ENCODE peak calls at places on chromosomes 4 and X, in six cellular contexts. One of them, this sample, is unnamed.

GRCh38 chrX:87299563-87300160 is 217.9 kb upstream of the KLHL4 start:
- DNase-seq in activated T-helper 1 cell treated with Interleukin-2 at 50 U/mL for 16 hours: no peak
- DNase-seq in spleen: no peak
- DNase-seq in GM23248: peak
- DNase-seq in astrocyte of the spinal cord: peak
- DNase-seq in Daoy: no peak
- DNase-seq in this sample: no peak

GRCh38 chr4:3792813-3793212 is 26.6 kb downstream of the ADRA2C start:
- DNase-seq in activated T-helper 1 cell treated with Interleukin-2 at 50 U/mL for 16 hours: no peak
- DNase-seq in spleen: no peak
- DNase-seq in GM23248: no peak
- DNase-seq in astrocyte of the spinal cord: no peak
- DNase-seq in Daoy: no peak
- DNase-seq in this sample: no peak

GRCh38 chrX:14529288-14529989 is at the start of gene GLRA2:
- DNase-seq in activated T-helper 1 cell treated with Interleukin-2 at 50 U/mL for 16 hours: no peak
- DNase-seq in spleen: no peak
- DNase-seq in GM23248: peak
- DNase-seq in astrocyte of the spinal cord: peak
- DNase-seq in Daoy: no peak
- DNase-seq in this sample: no peak

GRCh38 chr4:129092636-129093172 is 635 bp downstream of the SCLT1 start:
- DNase-seq in activated T-helper 1 cell treated with Interleukin-2 at 50 U/mL for 16 hours: no peak
- DNase-seq in spleen: no peak
- DNase-seq in GM23248: peak
- DNase-seq in astrocyte of the spinal cord: no peak
- DNase-seq in Daoy: no peak
- DNase-seq in this sample: peak

GRCh38 chr4:145566767-145567166 is 52.4 kb upstream of the MMAA start:
- DNase-seq in activated T-helper 1 cell treated with Interleukin-2 at 50 U/mL for 16 hours: no peak
- DNase-seq in spleen: no peak
- DNase-seq in GM23248: no peak
- DNase-seq in astrocyte of the spinal cord: no peak
- DNase-seq in Daoy: no peak
- DNase-seq in this sample: no peak

GRCh38 chr4:184892999-184893398 is 67.2 kb upstream of the ACSL1 start:
- DNase-seq in activated T-helper 1 cell treated with Interleukin-2 at 50 U/mL for 16 hours: no peak
- DNase-seq in spleen: no peak
- DNase-seq in GM23248: no peak
- DNase-seq in astrocyte of the spinal cord: no peak
- DNase-seq in Daoy: no peak
- DNase-seq in this sample: no peak

GRCh38 chr4:85869156-85869555 is 394.2 kb downstream of the ARHGAP24 start:
- DNase-seq in activated T-helper 1 cell treated with Interleukin-2 at 50 U/mL for 16 hours: no peak
- DNase-seq in spleen: no peak
- DNase-seq in GM23248: no peak
- DNase-seq in astrocyte of the spinal cord: no peak
- DNase-seq in Daoy: no peak
- DNase-seq in this sample: no peak

GRCh38 chr4:14719053-14719452 is 283.2 kb upstream of the CPEB2 start:
- DNase-seq in activated T-helper 1 cell treated with Interleukin-2 at 50 U/mL for 16 hours: no peak
- DNase-seq in spleen: no peak
- DNase-seq in GM23248: peak
- DNase-seq in astrocyte of the spinal cord: peak
- DNase-seq in Daoy: no peak
- DNase-seq in this sample: peak

GRCh38 chr4:74490736-74491135 is 45.8 kb downstream of the AREG start:
- DNase-seq in activated T-helper 1 cell treated with Interleukin-2 at 50 U/mL for 16 hours: no peak
- DNase-seq in spleen: no peak
- DNase-seq in GM23248: no peak
- DNase-seq in astrocyte of the spinal cord: no peak
- DNase-seq in Daoy: no peak
- DNase-seq in this sample: no peak

GRCh38 chrX:49308604-49309269 is 5.3 kb downstream of the GAGE10 start:
- DNase-seq in activated T-helper 1 cell treated with Interleukin-2 at 50 U/mL for 16 hours: no peak
- DNase-seq in spleen: peak
- DNase-seq in GM23248: peak
- DNase-seq in astrocyte of the spinal cord: peak
- DNase-seq in Daoy: peak
- DNase-seq in this sample: no peak

GRCh38 chr4:125741825-125742452 is 427.2 kb downstream of the FAT4 start:
- DNase-seq in activated T-helper 1 cell treated with Interleukin-2 at 50 U/mL for 16 hours: no peak
- DNase-seq in spleen: no peak
- DNase-seq in GM23248: peak
- DNase-seq in astrocyte of the spinal cord: peak
- DNase-seq in Daoy: no peak
- DNase-seq in this sample: peak

GRCh38 chr4:129747756-129748155 is 651.8 kb downstream of the C4orf33 start:
- DNase-seq in activated T-helper 1 cell treated with Interleukin-2 at 50 U/mL for 16 hours: no peak
- DNase-seq in spleen: no peak
- DNase-seq in GM23248: no peak
- DNase-seq in astrocyte of the spinal cord: no peak
- DNase-seq in Daoy: no peak
- DNase-seq in this sample: no peak

GRCh38 chrX:52341493-52341892 is 27.3 kb upstream of the XAGE2 start:
- DNase-seq in activated T-helper 1 cell treated with Interleukin-2 at 50 U/mL for 16 hours: no peak
- DNase-seq in spleen: no peak
- DNase-seq in GM23248: peak
- DNase-seq in astrocyte of the spinal cord: no peak
- DNase-seq in Daoy: peak
- DNase-seq in this sample: peak

GRCh38 chr4:59689149-59689548 is 1511.0 kb upstream of the ADGRL3 start:
- DNase-seq in activated T-helper 1 cell treated with Interleukin-2 at 50 U/mL for 16 hours: no peak
- DNase-seq in spleen: no peak
- DNase-seq in GM23248: no peak
- DNase-seq in astrocyte of the spinal cord: no peak
- DNase-seq in Daoy: no peak
- DNase-seq in this sample: no peak

GRCh38 chr4:8865681-8866310 is 5.8 kb downstream of the HMX1 start:
- DNase-seq in activated T-helper 1 cell treated with Interleukin-2 at 50 U/mL for 16 hours: no peak
- DNase-seq in spleen: no peak
- DNase-seq in GM23248: no peak
- DNase-seq in astrocyte of the spinal cord: no peak
- DNase-seq in Daoy: no peak
- DNase-seq in this sample: no peak

GRCh38 chr4:122674371-122674770 is 53.5 kb upstream of the IL21 start:
- DNase-seq in activated T-helper 1 cell treated with Interleukin-2 at 50 U/mL for 16 hours: no peak
- DNase-seq in spleen: no peak
- DNase-seq in GM23248: no peak
- DNase-seq in astrocyte of the spinal cord: no peak
- DNase-seq in Daoy: no peak
- DNase-seq in this sample: peak

GRCh38 chrX:11089802-11090201 is 21.3 kb upstream of the HCCS start:
- DNase-seq in activated T-helper 1 cell treated with Interleukin-2 at 50 U/mL for 16 hours: no peak
- DNase-seq in spleen: no peak
- DNase-seq in GM23248: no peak
- DNase-seq in astrocyte of the spinal cord: no peak
- DNase-seq in Daoy: no peak
- DNase-seq in this sample: no peak

GRCh38 chrX:41779058-41779564 is 55.1 kb downstream of the GPR82 start:
- DNase-seq in activated T-helper 1 cell treated with Interleukin-2 at 50 U/mL for 16 hours: no peak
- DNase-seq in spleen: no peak
- DNase-seq in GM23248: peak
- DNase-seq in astrocyte of the spinal cord: peak
- DNase-seq in Daoy: peak
- DNase-seq in this sample: peak

GRCh38 chr4:67198757-67199156 is 346.5 kb downstream of the CENPC start:
- DNase-seq in activated T-helper 1 cell treated with Interleukin-2 at 50 U/mL for 16 hours: no peak
- DNase-seq in spleen: no peak
- DNase-seq in GM23248: peak
- DNase-seq in astrocyte of the spinal cord: peak
- DNase-seq in Daoy: peak
- DNase-seq in this sample: peak

GRCh38 chr4:39410415-39410814 is 3.7 kb downstream of the KLB start:
- DNase-seq in activated T-helper 1 cell treated with Interleukin-2 at 50 U/mL for 16 hours: no peak
- DNase-seq in spleen: no peak
- DNase-seq in GM23248: peak
- DNase-seq in astrocyte of the spinal cord: no peak
- DNase-seq in Daoy: no peak
- DNase-seq in this sample: no peak

GRCh38 chr4:1768367-1769034 is 24.6 kb upstream of the FGFR3 start:
- DNase-seq in activated T-helper 1 cell treated with Interleukin-2 at 50 U/mL for 16 hours: no peak
- DNase-seq in spleen: no peak
- DNase-seq in GM23248: no peak
- DNase-seq in astrocyte of the spinal cord: no peak
- DNase-seq in Daoy: no peak
- DNase-seq in this sample: no peak

GRCh38 chr4:159151701-159152100 is 48.8 kb downstream of the RAPGEF2 start:
- DNase-seq in activated T-helper 1 cell treated with Interleukin-2 at 50 U/mL for 16 hours: no peak
- DNase-seq in spleen: no peak
- DNase-seq in GM23248: no peak
- DNase-seq in astrocyte of the spinal cord: no peak
- DNase-seq in Daoy: no peak
- DNase-seq in this sample: no peak

GRCh38 chr4:186829740-186830449 is 106.2 kb upstream of the FAT1 start:
- DNase-seq in activated T-helper 1 cell treated with Interleukin-2 at 50 U/mL for 16 hours: no peak
- DNase-seq in spleen: no peak
- DNase-seq in GM23248: no peak
- DNase-seq in astrocyte of the spinal cord: peak
- DNase-seq in Daoy: peak
- DNase-seq in this sample: peak

GRCh38 chr4:105715692-105716278 is 7.2 kb downstream of the GSTCD start:
- DNase-seq in activated T-helper 1 cell treated with Interleukin-2 at 50 U/mL for 16 hours: no peak
- DNase-seq in spleen: no peak
- DNase-seq in GM23248: peak
- DNase-seq in astrocyte of the spinal cord: peak
- DNase-seq in Daoy: no peak
- DNase-seq in this sample: peak

GRCh38 chrX:127879585-127879984 is 172.6 kb downstream of the ACTRT1 start:
- DNase-seq in activated T-helper 1 cell treated with Interleukin-2 at 50 U/mL for 16 hours: no peak
- DNase-seq in spleen: no peak
- DNase-seq in GM23248: no peak
- DNase-seq in astrocyte of the spinal cord: no peak
- DNase-seq in Daoy: no peak
- DNase-seq in this sample: peak

GRCh38 chr4:139656614-139657486 is 8.8 kb upstream of the MGST2 start:
- DNase-seq in activated T-helper 1 cell treated with Interleukin-2 at 50 U/mL for 16 hours: peak
- DNase-seq in spleen: no peak
- DNase-seq in GM23248: peak
- DNase-seq in astrocyte of the spinal cord: peak
- DNase-seq in Daoy: peak
- DNase-seq in this sample: peak

GRCh38 chr4:88062843-88063242 is 55.4 kb downstream of the PKD2 start:
- DNase-seq in activated T-helper 1 cell treated with Interleukin-2 at 50 U/mL for 16 hours: no peak
- DNase-seq in spleen: no peak
- DNase-seq in GM23248: no peak
- DNase-seq in astrocyte of the spinal cord: no peak
- DNase-seq in Daoy: no peak
- DNase-seq in this sample: no peak

GRCh38 chr4:113293043-113293560 is 243.6 kb downstream of the ANK2 start:
- DNase-seq in activated T-helper 1 cell treated with Interleukin-2 at 50 U/mL for 16 hours: no peak
- DNase-seq in spleen: no peak
- DNase-seq in GM23248: peak
- DNase-seq in astrocyte of the spinal cord: peak
- DNase-seq in Daoy: no peak
- DNase-seq in this sample: no peak

GRCh38 chr4:80705311-80705710 is 325.2 kb upstream of the BMP3 start:
- DNase-seq in activated T-helper 1 cell treated with Interleukin-2 at 50 U/mL for 16 hours: no peak
- DNase-seq in spleen: no peak
- DNase-seq in GM23248: peak
- DNase-seq in astrocyte of the spinal cord: peak
- DNase-seq in Daoy: no peak
- DNase-seq in this sample: no peak

GRCh38 chrX:39795591-39795990 is 302.2 kb downstream of the BCOR start:
- DNase-seq in activated T-helper 1 cell treated with Interleukin-2 at 50 U/mL for 16 hours: no peak
- DNase-seq in spleen: no peak
- DNase-seq in GM23248: no peak
- DNase-seq in astrocyte of the spinal cord: no peak
- DNase-seq in Daoy: no peak
- DNase-seq in this sample: no peak

GRCh38 chr4:115433501-115433900 is 320.1 kb upstream of the NDST4 start:
- DNase-seq in activated T-helper 1 cell treated with Interleukin-2 at 50 U/mL for 16 hours: no peak
- DNase-seq in spleen: no peak
- DNase-seq in GM23248: peak
- DNase-seq in astrocyte of the spinal cord: no peak
- DNase-seq in Daoy: peak
- DNase-seq in this sample: peak

GRCh38 chrX:50905334-50905733 is 5.2 kb upstream of the BMP15 start:
- DNase-seq in activated T-helper 1 cell treated with Interleukin-2 at 50 U/mL for 16 hours: no peak
- DNase-seq in spleen: no peak
- DNase-seq in GM23248: peak
- DNase-seq in astrocyte of the spinal cord: no peak
- DNase-seq in Daoy: peak
- DNase-seq in this sample: no peak

GRCh38 chr4:123034023-123034422 is 111.6 kb upstream of the NUDT6 start:
- DNase-seq in activated T-helper 1 cell treated with Interleukin-2 at 50 U/mL for 16 hours: no peak
- DNase-seq in spleen: no peak
- DNase-seq in GM23248: no peak
- DNase-seq in astrocyte of the spinal cord: no peak
- DNase-seq in Daoy: no peak
- DNase-seq in this sample: no peak

GRCh38 chrX:148947399-148948025 is 447.1 kb downstream of the AFF2 start:
- DNase-seq in activated T-helper 1 cell treated with Interleukin-2 at 50 U/mL for 16 hours: no peak
- DNase-seq in spleen: no peak
- DNase-seq in GM23248: no peak
- DNase-seq in astrocyte of the spinal cord: no peak
- DNase-seq in Daoy: no peak
- DNase-seq in this sample: no peak

GRCh38 chr4:187128971-187129370 is 405.3 kb upstream of the FAT1 start:
- DNase-seq in activated T-helper 1 cell treated with Interleukin-2 at 50 U/mL for 16 hours: no peak
- DNase-seq in spleen: no peak
- DNase-seq in GM23248: peak
- DNase-seq in astrocyte of the spinal cord: peak
- DNase-seq in Daoy: peak
- DNase-seq in this sample: peak

GRCh38 chr4:56654238-56654632 is 26.9 kb downstream of the HOPX start:
- DNase-seq in activated T-helper 1 cell treated with Interleukin-2 at 50 U/mL for 16 hours: no peak
- DNase-seq in spleen: no peak
- DNase-seq in GM23248: no peak
- DNase-seq in astrocyte of the spinal cord: no peak
- DNase-seq in Daoy: no peak
- DNase-seq in this sample: no peak

This sample was measured in HT1080.